ENCODE peak calls at places on chromosomes 13 and 19, in six cellular contexts. P is neuronal stem cell; F is HCT116; J is activated CD4-positive, alpha-beta T cell treated with anti-CD3 and anti-CD28 coated beads, Interleukin-2, amount 50 U/mL, for 1 hour; M is transverse colon; W is posterior vena cava. E is an unnamed sample.

GRCh38 chr13:42794572-42795275 is 13.3 kb downstream of the FAM216B start:
- DNase-seq in J (no peak), M (no peak), P (no peak), F (no peak), W (no peak), E (no peak)

GRCh38 chr19:13797870-13798269 is 2.6 kb downstream of the ZSWIM4 start:
- DNase-seq in W (peak), P (no peak), M (no peak), F (no peak), J (no peak), E (peak)

GRCh38 chr13:32252812-32253440 is 62.2 kb downstream of the ZAR1L start:
- DNase-seq in F (no peak), P (no peak), J (no peak), W (no peak), M (no peak), E (no peak)

GRCh38 chr19:13521066-13521465 is 14.8 kb upstream of the CACNA1A start:
- DNase-seq in W (no peak), M (no peak), P (no peak), F (no peak), J (no peak), E (no peak)

GRCh38 chr13:102970542-102970941 is 95.7 kb downstream of the SLC10A2 start:
- DNase-seq in F (no peak), M (no peak), W (no peak), J (no peak), P (no peak), E (no peak)

GRCh38 chr19:45442927-45443461 is 19.3 kb upstream of the ERCC1 start:
- DNase-seq in W (peak), J (peak), F (no peak), M (peak), P (no peak), E (no peak)

GRCh38 chr13:97275265-97275664 is 53.1 kb downstream of the MBNL2 start:
- DNase-seq in P (no peak), M (no peak), J (no peak), W (no peak), F (no peak), E (peak)

GRCh38 chr19:1064661-1065605 is 2.0 kb upstream of the ARHGAP45 start:
- DNase-seq in W (peak), F (peak), J (peak), P (no peak), M (peak), E (no peak)

GRCh38 chr19:40701758-40702157 is 11.3 kb upstream of the NUMBL start:
- DNase-seq in W (no peak), F (no peak), J (no peak), M (no peak), P (no peak), E (no peak)

GRCh38 chr19:15028490-15028889 is 20.8 kb upstream of the CASP14 start:
- DNase-seq in J (no peak), W (no peak), F (no peak), P (no peak), M (no peak), E (no peak)